ENCODE peak calls at places on chromosomes 2 and 18, in five cellular contexts. T is stimulated activated CD4-positive, alpha-beta T cell treated with anti-CD3 and anti-CD28 coated beads, TNF-alpha, amount 100 ng/mL, for 1 hour; D is DMS153; P is A549; Q is NCI-H1417. U is an unnamed sample.

GRCh38 chr2:161761160-161761559 is 136.9 kb downstream of the SLC4A10 start:
- DNase-seq in T (no peak), D (no peak), P (no peak), Q (no peak), U (no peak)

GRCh38 chr2:201220102-201220570 is 37.2 kb downstream of the CASP10 start:
- DNase-seq in T (no peak), D (peak), P (no peak), Q (peak), U (no peak)

GRCh38 chr2:96970248-96970875 is 16.0 kb downstream of the FAM178B start:
- DNase-seq in T (no peak), D (no peak), P (no peak), Q (no peak), U (peak)

GRCh38 chr2:220224711-220225519 is 597.5 kb downstream of the SLC4A3 start:
- DNase-seq in T (no peak), D (no peak), P (no peak), Q (peak), U (no peak)

GRCh38 chr2:161844845-161845244 is 220.6 kb downstream of the SLC4A10 start:
- DNase-seq in T (no peak), D (peak), P (no peak), Q (peak), U (no peak)

GRCh38 chr18:47036298-47036874 is 965 bp upstream of the ELOA2 start:
- DNase-seq in T (no peak), D (no peak), P (peak), Q (peak), U (no peak)

GRCh38 chr2:105391763-105392662 is 6.8 kb downstream of the FHL2 start:
- DNase-seq in T (no peak), D (no peak), P (no peak), Q (no peak), U (no peak)

GRCh38 chr2:63261222-63261621 is 210.6 kb downstream of the OTX1 start:
- DNase-seq in T (no peak), D (no peak), P (no peak), Q (no peak), U (no peak)

GRCh38 chr18:10006261-10006903 is 92.6 kb downstream of the VAPA start:
- DNase-seq in T (no peak), D (peak), P (no peak), Q (peak), U (no peak)

GRCh38 chr2:190863946-190864345 is 16.7 kb upstream of the GLS start:
- DNase-seq in T (no peak), D (peak), P (no peak), Q (peak), U (peak)

GRCh38 chr2:109437325-109438090 is 176.3 kb downstream of the SEPTIN10 start:
- DNase-seq in T (no peak), D (peak), P (no peak), Q (peak), U (peak)

GRCh38 chr2:241300000-241300399 is 15.5 kb downstream of the HDLBP start:
- DNase-seq in T (no peak), D (no peak), P (no peak), Q (no peak), U (no peak)

GRCh38 chr2:9753665-9754531 is 89.4 kb upstream of the TAF1B start:
- DNase-seq in T (no peak), D (no peak), P (no peak), Q (peak), U (no peak)

GRCh38 chr2:132977812-132978529 is 308.0 kb upstream of the LYPD1 start:
- DNase-seq in T (no peak), D (no peak), P (no peak), Q (no peak), U (no peak)

GRCh38 chr2:226362991-226363390 is 436.6 kb downstream of the IRS1 start:
- DNase-seq in T (no peak), D (no peak), P (no peak), Q (no peak), U (no peak)

GRCh38 chr2:230899786-230900185 is 25.3 kb downstream of the GPR55 start:
- DNase-seq in T (no peak), D (no peak), P (no peak), Q (no peak), U (no peak)

GRCh38 chr2:166373105-166373504 is 2.6 kb downstream of the SCN9A start:
- DNase-seq in T (no peak), D (no peak), P (no peak), Q (peak), U (no peak)

GRCh38 chr2:233867993-233868532 is at the start of gene MSL3B:
- DNase-seq in T (no peak), D (no peak), P (peak), Q (peak), U (peak)

GRCh38 chr18:5543854-5544389 is at the start of gene EPB41L3:
- DNase-seq in T (no peak), D (no peak), P (no peak), Q (no peak), U (peak)

GRCh38 chr2:15042824-15043223 is 410.3 kb downstream of the LRATD1 start:
- DNase-seq in T (no peak), D (peak), P (no peak), Q (no peak), U (no peak)

GRCh38 chr2:18949871-18950597 is 360.7 kb upstream of the NT5C1B start:
- DNase-seq in T (no peak), D (no peak), P (peak), Q (no peak), U (no peak)

GRCh38 chr2:71793965-71794364 is 340.6 kb downstream of the DYSF start:
- DNase-seq in T (no peak), D (no peak), P (no peak), Q (no peak), U (no peak)

GRCh38 chr18:8188196-8188595 is 421.0 kb upstream of the RAB12 start:
- DNase-seq in T (no peak), D (no peak), P (no peak), Q (no peak), U (no peak)

GRCh38 chr2:197240018-197240712 is 70.4 kb downstream of the ANKRD44 start:
- DNase-seq in T (no peak), D (no peak), P (no peak), Q (no peak), U (no peak)

GRCh38 chr2:158893057-158893456 is 75.4 kb upstream of the TANC1 start:
- DNase-seq in T (no peak), D (no peak), P (no peak), Q (no peak), U (no peak)

GRCh38 chr18:41923495-41923894 is 31.5 kb upstream of the PIK3C3 start:
- DNase-seq in T (no peak), D (no peak), P (no peak), Q (no peak), U (no peak)

GRCh38 chr2:14148186-14148585 is 484.3 kb upstream of the LRATD1 start:
- DNase-seq in T (no peak), D (no peak), P (no peak), Q (peak), U (no peak)

GRCh38 chr2:113218283-113219091 is 44.7 kb downstream of the PSD4 start:
- DNase-seq in T (no peak), D (no peak), P (peak), Q (no peak), U (no peak)

GRCh38 chr2:204542967-204543608 is 2.2 kb upstream of the PARD3B start:
- DNase-seq in T (no peak), D (no peak), P (no peak), Q (no peak), U (no peak)

GRCh38 chr2:241550616-241551580 is 7.6 kb upstream of the BOK start:
- DNase-seq in T (no peak), D (no peak), P (no peak), Q (peak), U (peak)

GRCh38 chr2:58727977-58728656 is 487.0 kb upstream of the FANCL start:
- DNase-seq in T (no peak), D (no peak), P (no peak), Q (no peak), U (no peak)

GRCh38 chr18:56112013-56112749 is 524.2 kb upstream of the TCF4 start:
- DNase-seq in T (no peak), D (no peak), P (no peak), Q (no peak), U (no peak)

GRCh38 chr2:162233197-162233596 is 10.0 kb downstream of the FAP start:
- DNase-seq in T (no peak), D (no peak), P (no peak), Q (no peak), U (no peak)

GRCh38 chr2:46365913-46366674 is 68.9 kb downstream of the EPAS1 start:
- DNase-seq in T (no peak), D (no peak), P (peak), Q (peak), U (no peak)

GRCh38 chr2:237427807-237428506 is 14.0 kb upstream of the COL6A3 start:
- DNase-seq in T (peak), D (no peak), P (no peak), Q (no peak), U (no peak)

GRCh38 chr2:5520352-5520996 is 171.7 kb upstream of the SOX11 start:
- DNase-seq in T (no peak), D (no peak), P (no peak), Q (peak), U (no peak)

GRCh38 chr2:133526468-133526769 is 41.8 kb downstream of the NCKAP5 start:
- DNase-seq in T (no peak), D (no peak), P (no peak), Q (no peak), U (no peak)